ENCODE peak calls at places on chromosomes 2 and 18, in five cellular contexts. U is mucosa of descending colon, Q is HAP-1, Y is fibroblast of mammary gland, T is OCI-LY7. O is an unnamed sample.

GRCh38 chr2:183614797-183615429 is 490.7 kb downstream of the NUP35 start:
- DNase-seq in Q (peak; percentile 39), U (no peak), T (no peak), Y (peak; percentile 59), O (no peak)

GRCh38 chr2:52454962-52455361 is 1312.6 kb upstream of the CHAC2 start:
- DNase-seq in T (no peak), Q (no peak), U (no peak), Y (no peak), O (no peak)

GRCh38 chr2:25825238-25825637 is 53.0 kb downstream of the ASXL2 start:
- DNase-seq in U (no peak), Y (no peak), Q (no peak), T (no peak), O (no peak)

GRCh38 chr18:47772374-47773248 is 157.8 kb downstream of the SMAD2 start:
- DNase-seq in T (peak; percentile 35), U (peak; percentile 83), Q (peak; percentile 72), Y (peak; percentile 64), O (peak; percentile 72)

GRCh38 chr2:96819101-96819875 is 3.2 kb downstream of the CNNM3 start:
- DNase-seq in U (peak; percentile 84), Y (no peak), Q (no peak), T (no peak), O (no peak)

GRCh38 chr2:121529439-121530209 is 1.1 kb upstream of the RNU4ATAC start:
- DNase-seq in Y (peak; percentile 56), U (peak; percentile 59), T (no peak), Q (peak; percentile 57), O (peak; percentile 29)

GRCh38 chr2:12762976-12763375 is 46.2 kb downstream of the TRIB2 start:
- DNase-seq in Q (no peak), Y (peak; percentile 70), U (no peak), T (no peak), O (no peak)

GRCh38 chr18:28412521-28412920 is 235.6 kb upstream of the CDH2 start:
- DNase-seq in Y (no peak), T (no peak), U (no peak), Q (no peak), O (no peak)

GRCh38 chr2:98485453-98485755 is 40.7 kb downstream of the INPP4A start:
- DNase-seq in T (no peak), Q (no peak), Y (no peak), U (no peak), O (no peak)

GRCh38 chr2:47172922-47173695 is 18.0 kb upstream of the STPG4 start:
- DNase-seq in T (no peak), Y (no peak), Q (no peak), U (no peak), O (no peak)

GRCh38 chr2:105545731-105546622 is 147.1 kb upstream of the FHL2 start:
- DNase-seq in Q (peak; percentile 27), Y (peak; percentile 67), U (peak; percentile 78), T (peak; percentile 57), O (peak; percentile 68)

GRCh38 chr2:105135436-105135835 is 97.6 kb downstream of the MRPS9 start:
- DNase-seq in Q (no peak), T (no peak), Y (no peak), U (no peak), O (no peak)

GRCh38 chr2:164954954-164955701 is at the start of gene SLC38A11:
- DNase-seq in Y (peak; percentile 19), Q (no peak), T (no peak), U (peak; percentile 19), O (no peak)

DNA sequence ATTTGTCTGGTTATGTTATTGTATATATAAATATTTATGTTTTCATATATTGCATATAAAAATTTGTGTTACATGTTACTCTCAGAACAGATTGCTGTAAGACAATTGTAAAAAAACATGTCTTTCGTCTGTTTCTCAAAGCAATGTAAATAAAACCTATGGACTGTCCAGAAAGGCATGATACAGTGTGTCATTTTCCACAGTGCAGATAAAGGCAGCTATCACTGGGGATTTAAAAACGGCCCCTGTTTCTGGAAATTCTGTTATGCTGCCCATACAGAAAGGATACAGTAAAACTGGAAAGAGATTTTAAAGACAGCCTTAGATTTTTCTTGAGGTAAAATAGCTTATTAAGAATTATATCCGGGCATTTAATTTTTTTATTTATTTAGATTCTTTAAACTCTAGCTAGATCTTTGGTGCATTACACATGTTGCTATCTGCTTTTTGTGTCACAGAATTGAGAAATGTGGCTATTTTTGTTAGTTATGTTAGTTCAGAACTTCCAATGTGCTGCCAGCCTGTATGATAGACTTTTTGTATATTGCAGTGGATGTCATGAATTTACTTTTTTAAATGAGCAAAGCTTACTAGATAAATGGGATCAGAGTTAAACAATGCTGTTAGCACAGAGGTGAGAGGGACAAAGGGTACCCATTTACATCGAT is 843 bp upstream of the INO80D start:
- DNase-seq in T (peak; percentile 32), Y (peak; percentile 33), U (no peak), Q (peak; percentile 49), O (peak; percentile 13)
- H3K4me3 ChIP-seq in T (peak overlapping the region; percentile 92), Y (peak overlapping the region; percentile 84), U (peak overlapping the region; percentile 80), Q (peak overlapping the region; percentile 72), O (peak overlapping the region; percentile 82)

DNA sequence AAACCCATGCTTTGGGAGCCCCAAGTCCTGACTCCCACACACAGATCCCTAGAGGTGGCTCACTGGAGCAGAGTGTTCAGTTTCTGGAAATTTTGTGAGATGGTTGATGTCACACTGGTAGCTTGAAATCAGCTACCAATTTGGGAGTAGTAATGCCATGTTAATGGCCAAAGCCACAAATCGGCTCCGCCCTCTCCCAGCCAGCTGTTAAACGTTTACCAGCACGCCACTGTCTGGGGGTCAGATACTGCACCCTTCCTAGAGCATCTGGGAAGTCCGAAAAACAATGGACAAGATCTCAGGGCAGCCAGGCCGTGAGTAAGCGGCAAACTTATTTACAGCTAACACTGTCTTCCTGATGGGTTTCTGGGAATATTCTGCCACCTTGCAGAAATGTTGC is 60.3 kb upstream of the FZD7 start:
- DNase-seq in Q (no peak), U (no peak), Y (no peak), T (no peak), O (no peak)
- H3K4me3 ChIP-seq in Q (no peak overlapping the region), U (no peak overlapping the region), Y (no peak overlapping the region), T (no peak overlapping the region), O (no peak overlapping the region)

DNA sequence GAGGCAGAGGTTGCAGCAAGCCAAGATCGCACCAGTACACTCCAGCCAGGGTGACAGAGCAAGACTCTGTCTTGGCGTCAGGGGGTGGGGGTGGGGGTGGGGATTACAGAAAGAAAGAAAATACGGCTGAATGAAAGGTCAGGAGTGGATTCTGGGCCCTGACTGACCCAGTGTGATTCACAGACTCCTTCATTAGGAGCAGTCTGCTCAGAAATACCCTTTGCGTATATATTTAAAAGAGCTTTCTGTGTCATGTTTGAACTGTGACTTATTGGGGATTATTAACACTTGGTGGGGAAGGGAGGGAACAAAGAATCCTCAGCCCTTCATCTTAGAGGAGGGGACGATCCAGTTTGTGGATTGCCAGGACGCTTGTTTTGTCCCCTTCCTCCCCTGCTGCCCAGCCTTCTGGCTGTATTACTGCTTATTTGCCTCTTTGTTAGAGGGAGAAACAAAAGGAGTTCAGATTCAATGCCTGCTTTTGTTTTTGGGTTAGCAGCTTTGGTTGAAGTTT is 118.2 kb downstream of the FMNL2 start:
- DNase-seq in Y (no peak), T (no peak), U (no peak), Q (peak; percentile 50), O (no peak)
- H3K4me3 ChIP-seq in Y (no peak overlapping the region), T (no peak overlapping the region), U (no peak overlapping the region), Q (no peak overlapping the region), O (no peak overlapping the region)

GRCh38 chr2:197433770-197434438 is 924 bp downstream of the SF3B1 start:
- DNase-seq in Y (peak; percentile 17), T (peak; percentile 21), U (no peak), Q (no peak), O (no peak)

GRCh38 chr2:197427986-197428385 is 6.8 kb downstream of the SF3B1 start:
- DNase-seq in Q (no peak), Y (no peak), T (no peak), U (no peak), O (no peak)

GRCh38 chr2:197434541-197435513 is at the start of gene SF3B1:
- DNase-seq in Y (peak; percentile 96), Q (peak; percentile 94), T (peak; percentile 99), U (peak; percentile 99), O (peak; percentile 98)

GRCh38 chr2:197435598-197436435 is 989 bp upstream of the SF3B1 start:
- DNase-seq in Q (no peak), Y (no peak), U (peak; percentile 36), T (peak; percentile 27), O (no peak)

GRCh38 chr2:197431858-197432257 is 3.0 kb downstream of the SF3B1 start:
- DNase-seq in Q (no peak), T (no peak), U (no peak), Y (no peak), O (no peak)
- H3K4me3 ChIP-seq in Q (no peak overlapping the region), T (peak overlapping the region; percentile 99), U (no peak overlapping the region), Y (no peak overlapping the region), O (no peak overlapping the region)

DNA sequence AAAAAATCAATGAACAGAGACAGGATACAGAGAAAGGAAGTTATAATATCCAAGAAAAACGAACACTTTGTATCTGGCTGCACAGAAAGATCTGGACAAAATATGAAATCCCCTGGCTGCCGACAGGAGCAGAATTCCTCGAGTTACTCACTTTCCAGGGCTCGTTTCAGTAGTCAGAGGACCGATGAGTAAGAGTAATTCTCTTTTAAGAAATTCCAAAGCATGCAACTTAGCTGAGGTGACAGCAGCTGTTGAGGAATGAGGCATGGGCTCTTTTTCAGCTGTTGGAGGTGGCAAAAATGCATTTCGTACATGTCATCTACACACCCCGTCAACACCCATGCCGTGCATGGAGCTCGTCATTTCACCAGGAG is 210.7 kb upstream of the SMIM21 start:
- DNase-seq in T (no peak), U (no peak), Q (no peak), Y (peak; percentile 66), O (no peak)
- H3K4me3 ChIP-seq in T (no peak overlapping the region), U (no peak overlapping the region), Q (no peak overlapping the region), Y (no peak overlapping the region), O (no peak overlapping the region)

GRCh38 chr2:172083725-172084483 is 1.4 kb upstream of the DLX1 start:
- DNase-seq in T (no peak), Q (no peak), Y (no peak), U (no peak), O (no peak)
- H3K4me3 ChIP-seq in T (peak overlapping the region; percentile 64), Q (peak overlapping the region; percentile 49), Y (peak overlapping the region; percentile 49), U (no peak overlapping the region), O (peak overlapping the region; percentile 79)

GRCh38 chr2:219460424-219460926 is 25.8 kb downstream of the SPEG start:
- DNase-seq in T (no peak), U (no peak), Y (peak; percentile 45), Q (no peak), O (no peak)
- H3K4me3 ChIP-seq in T (no peak overlapping the region), U (no peak overlapping the region), Y (no peak overlapping the region), Q (no peak overlapping the region), O (no peak overlapping the region)

DNA sequence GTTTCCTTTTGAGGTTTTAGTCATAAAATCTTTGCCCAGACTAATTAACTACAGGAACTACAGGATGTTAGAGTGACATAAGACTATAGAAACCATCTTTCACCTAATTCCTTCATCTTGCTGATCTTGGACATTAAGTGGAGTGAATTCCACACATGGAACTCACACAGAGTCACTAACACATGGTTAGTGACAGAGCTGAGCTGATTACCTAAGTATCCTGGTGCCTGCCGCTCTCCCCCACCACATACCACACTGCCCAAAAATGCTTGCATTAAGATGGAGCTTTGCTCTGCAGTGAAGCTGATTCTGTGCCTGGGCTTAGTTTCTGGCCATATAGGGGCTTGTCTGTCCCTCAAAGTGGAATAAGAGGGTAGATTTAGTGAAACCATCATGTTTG is 332.9 kb upstream of the NT5C1B start:
- DNase-seq in Q (no peak), T (no peak), Y (peak; percentile 18), U (no peak), O (no peak)
- H3K4me3 ChIP-seq in Q (no peak overlapping the region), T (no peak overlapping the region), Y (no peak overlapping the region), U (no peak overlapping the region), O (no peak overlapping the region)

O was measured in A549.